ENCODE peak calls at places on chromosomes 5 and 9, in six cellular contexts. One of them, this sample, is unnamed.

GRCh38 chr5:178223196-178223773 is 9.3 kb downstream of the PHYKPL start:
- DNase-seq in activated CD8-positive, alpha-beta T cell treated with anti-CD3 and anti-CD28 coated beads for 36 hours: no peak
- DNase-seq in left ventricle myocardium inferior: peak; percentile 6
- DNase-seq in heart left ventricle: no peak
- DNase-seq in pancreas: no peak
- DNase-seq in NCI-H1694 treated with DMSO at 0.1 percent for 48 hours: no peak
- DNase-seq in this sample: no peak

GRCh38 chr9:127876764-127877562 is 512 bp downstream of the AK1 start:
- DNase-seq in heart left ventricle: peak; percentile 66
- DNase-seq in NCI-H1694 treated with DMSO at 0.1 percent for 48 hours: no peak
- DNase-seq in activated CD8-positive, alpha-beta T cell treated with anti-CD3 and anti-CD28 coated beads for 36 hours: no peak
- DNase-seq in left ventricle myocardium inferior: no peak
- DNase-seq in pancreas: peak; percentile 62
- DNase-seq in this sample: peak; percentile 63

GRCh38 chr9:70449461-70449860 is 35.0 kb upstream of the KLF9 start:
- DNase-seq in heart left ventricle: no peak
- DNase-seq in pancreas: no peak
- DNase-seq in activated CD8-positive, alpha-beta T cell treated with anti-CD3 and anti-CD28 coated beads for 36 hours: no peak
- DNase-seq in NCI-H1694 treated with DMSO at 0.1 percent for 48 hours: no peak
- DNase-seq in left ventricle myocardium inferior: no peak
- DNase-seq in this sample: no peak

GRCh38 chr5:82045526-82046267 is 73.9 kb downstream of the ATG10 start:
- DNase-seq in NCI-H1694 treated with DMSO at 0.1 percent for 48 hours: no peak
- DNase-seq in pancreas: no peak
- DNase-seq in heart left ventricle: no peak
- DNase-seq in activated CD8-positive, alpha-beta T cell treated with anti-CD3 and anti-CD28 coated beads for 36 hours: no peak
- DNase-seq in left ventricle myocardium inferior: no peak
- DNase-seq in this sample: no peak

GRCh38 chr5:89399553-89399952 is 516.6 kb upstream of the MEF2C start:
- DNase-seq in left ventricle myocardium inferior: no peak
- DNase-seq in heart left ventricle: no peak
- DNase-seq in NCI-H1694 treated with DMSO at 0.1 percent for 48 hours: no peak
- DNase-seq in pancreas: no peak
- DNase-seq in activated CD8-positive, alpha-beta T cell treated with anti-CD3 and anti-CD28 coated beads for 36 hours: no peak
- DNase-seq in this sample: no peak

GRCh38 chr5:142322747-142323479 is 1.9 kb downstream of the SPRY4 start:
- DNase-seq in NCI-H1694 treated with DMSO at 0.1 percent for 48 hours: no peak
- DNase-seq in activated CD8-positive, alpha-beta T cell treated with anti-CD3 and anti-CD28 coated beads for 36 hours: no peak
- DNase-seq in heart left ventricle: no peak
- DNase-seq in pancreas: no peak
- DNase-seq in left ventricle myocardium inferior: peak; percentile 44
- DNase-seq in this sample: peak; percentile 42

GRCh38 chr5:9905661-9906060 is 275.5 kb upstream of the TAS2R1 start:
- DNase-seq in left ventricle myocardium inferior: no peak
- DNase-seq in activated CD8-positive, alpha-beta T cell treated with anti-CD3 and anti-CD28 coated beads for 36 hours: no peak
- DNase-seq in pancreas: no peak
- DNase-seq in heart left ventricle: no peak
- DNase-seq in NCI-H1694 treated with DMSO at 0.1 percent for 48 hours: no peak
- DNase-seq in this sample: no peak

GRCh38 chr9:91886433-91887031 is 63.5 kb downstream of the ROR2 start:
- DNase-seq in heart left ventricle: no peak
- DNase-seq in NCI-H1694 treated with DMSO at 0.1 percent for 48 hours: no peak
- DNase-seq in left ventricle myocardium inferior: no peak
- DNase-seq in activated CD8-positive, alpha-beta T cell treated with anti-CD3 and anti-CD28 coated beads for 36 hours: no peak
- DNase-seq in pancreas: no peak
- DNase-seq in this sample: no peak

GRCh38 chr9:122180633-122181032 is 20.9 kb downstream of the MORN5 start:
- DNase-seq in left ventricle myocardium inferior: no peak
- DNase-seq in pancreas: no peak
- DNase-seq in activated CD8-positive, alpha-beta T cell treated with anti-CD3 and anti-CD28 coated beads for 36 hours: no peak
- DNase-seq in NCI-H1694 treated with DMSO at 0.1 percent for 48 hours: no peak
- DNase-seq in heart left ventricle: no peak
- DNase-seq in this sample: peak; percentile 58

GRCh38 chr9:130337318-130337717 is 71.8 kb downstream of the HMCN2 start:
- DNase-seq in activated CD8-positive, alpha-beta T cell treated with anti-CD3 and anti-CD28 coated beads for 36 hours: no peak
- DNase-seq in left ventricle myocardium inferior: no peak
- DNase-seq in pancreas: no peak
- DNase-seq in heart left ventricle: no peak
- DNase-seq in NCI-H1694 treated with DMSO at 0.1 percent for 48 hours: no peak
- DNase-seq in this sample: no peak

GRCh38 chr9:108019821-108020220 is 530.3 kb upstream of the KLF4 start:
- DNase-seq in heart left ventricle: no peak
- DNase-seq in NCI-H1694 treated with DMSO at 0.1 percent for 48 hours: no peak
- DNase-seq in pancreas: no peak
- DNase-seq in activated CD8-positive, alpha-beta T cell treated with anti-CD3 and anti-CD28 coated beads for 36 hours: no peak
- DNase-seq in left ventricle myocardium inferior: no peak
- DNase-seq in this sample: no peak

GRCh38 chr9:134686896-134687295 is 45.3 kb downstream of the COL5A1 start:
- DNase-seq in pancreas: peak; percentile 44
- DNase-seq in activated CD8-positive, alpha-beta T cell treated with anti-CD3 and anti-CD28 coated beads for 36 hours: no peak
- DNase-seq in heart left ventricle: no peak
- DNase-seq in left ventricle myocardium inferior: no peak
- DNase-seq in NCI-H1694 treated with DMSO at 0.1 percent for 48 hours: no peak
- DNase-seq in this sample: no peak

GRCh38 chr5:160507181-160507811 is 85.6 kb downstream of the PTTG1 start:
- DNase-seq in pancreas: no peak
- DNase-seq in NCI-H1694 treated with DMSO at 0.1 percent for 48 hours: no peak
- DNase-seq in heart left ventricle: no peak
- DNase-seq in left ventricle myocardium inferior: no peak
- DNase-seq in activated CD8-positive, alpha-beta T cell treated with anti-CD3 and anti-CD28 coated beads for 36 hours: peak; percentile 37
- DNase-seq in this sample: no peak

GRCh38 chr5:97528941-97529340 is 345.9 kb upstream of the RIOK2 start:
- DNase-seq in activated CD8-positive, alpha-beta T cell treated with anti-CD3 and anti-CD28 coated beads for 36 hours: no peak
- DNase-seq in left ventricle myocardium inferior: no peak
- DNase-seq in NCI-H1694 treated with DMSO at 0.1 percent for 48 hours: peak; percentile 48
- DNase-seq in heart left ventricle: peak; percentile 40
- DNase-seq in pancreas: no peak
- DNase-seq in this sample: no peak

GRCh38 chr5:57298985-57299491 is 125.2 kb downstream of the GPBP1 start:
- DNase-seq in activated CD8-positive, alpha-beta T cell treated with anti-CD3 and anti-CD28 coated beads for 36 hours: peak; percentile 61
- DNase-seq in heart left ventricle: no peak
- DNase-seq in NCI-H1694 treated with DMSO at 0.1 percent for 48 hours: peak; percentile 43
- DNase-seq in pancreas: no peak
- DNase-seq in left ventricle myocardium inferior: no peak
- DNase-seq in this sample: peak; percentile 40

GRCh38 chr5:38576442-38576841 is 20.0 kb upstream of the LIFR start:
- DNase-seq in left ventricle myocardium inferior: peak; percentile 23
- DNase-seq in heart left ventricle: peak; percentile 60
- DNase-seq in activated CD8-positive, alpha-beta T cell treated with anti-CD3 and anti-CD28 coated beads for 36 hours: no peak
- DNase-seq in pancreas: no peak
- DNase-seq in NCI-H1694 treated with DMSO at 0.1 percent for 48 hours: no peak
- DNase-seq in this sample: no peak

GRCh38 chr9:96460877-96461276 is 10.9 kb downstream of the HABP4 start:
- DNase-seq in pancreas: no peak
- DNase-seq in activated CD8-positive, alpha-beta T cell treated with anti-CD3 and anti-CD28 coated beads for 36 hours: no peak
- DNase-seq in heart left ventricle: no peak
- DNase-seq in NCI-H1694 treated with DMSO at 0.1 percent for 48 hours: no peak
- DNase-seq in left ventricle myocardium inferior: no peak
- DNase-seq in this sample: no peak

GRCh38 chr9:122125891-122126331 is 32.8 kb upstream of the TTLL11 start:
- DNase-seq in heart left ventricle: no peak
- DNase-seq in pancreas: no peak
- DNase-seq in activated CD8-positive, alpha-beta T cell treated with anti-CD3 and anti-CD28 coated beads for 36 hours: no peak
- DNase-seq in left ventricle myocardium inferior: no peak
- DNase-seq in NCI-H1694 treated with DMSO at 0.1 percent for 48 hours: no peak
- DNase-seq in this sample: no peak